ENCODE peak calls at places on chromosomes 1 and 21, in four cellular contexts. S is H7, R is NCI-H526 treated with DMSO at 0.1 percent for 48 hours, Q is kidney. P is an unnamed sample.
A peak's percentile ranks its signal among the peaks of the same experiment; 100 is the strongest.

GRCh38 chr1:104760017-104760416 is 1010.3 kb downstream of the AMY1C start:
- DNase-seq in S (no peak), R (no peak), Q (no peak), P (no peak)

GRCh38 chr1:89704014-89704413 is 71.1 kb downstream of the LRRC8C start:
- DNase-seq in S (no peak), R (no peak), Q (no peak), P (no peak)

GRCh38 chr1:199243423-199244061 is 604.7 kb downstream of the PTPRC start:
- DNase-seq in S (peak; percentile 30), R (no peak), Q (peak; percentile 61), P (no peak)

GRCh38 chr1:168918860-168919741 is 187.4 kb upstream of the ATP1B1 start:
- DNase-seq in S (peak; percentile 8), R (no peak), Q (no peak), P (no peak)

GRCh38 chr1:57976218-57976617 is 552.4 kb upstream of the DAB1 start:
- DNase-seq in S (no peak), R (no peak), Q (no peak), P (no peak)

GRCh38 chr1:192516776-192517297 is 58.7 kb upstream of the RGS1 start:
- DNase-seq in S (no peak), R (no peak), Q (no peak), P (no peak)

GRCh38 chr1:33931115-33931475 is 67.2 kb downstream of the HMGB4 start:
- DNase-seq in S (no peak), R (no peak), Q (no peak), P (no peak)

GRCh38 chr1:209576798-209577197 is 6.7 kb upstream of the CAMK1G start:
- DNase-seq in S (peak; percentile 79), R (peak; percentile 13), Q (peak; percentile 87), P (peak; percentile 15)

GRCh38 chr1:3063379-3064295 is 5.4 kb upstream of the PRDM16 start:
- DNase-seq in S (peak; percentile 75), R (no peak), Q (peak; percentile 80), P (no peak)

GRCh38 chr1:234777850-234778214 is 167.9 kb upstream of the IRF2BP2 start:
- DNase-seq in S (no peak), R (no peak), Q (no peak), P (no peak)

GRCh38 chr1:219374636-219375035 is 201.0 kb downstream of the LYPLAL1 start:
- DNase-seq in S (no peak), R (no peak), Q (no peak), P (no peak)

GRCh38 chr1:209659909-209660308 is 7.7 kb upstream of the LAMB3 start:
- DNase-seq in S (no peak), R (no peak), Q (no peak), P (no peak)

GRCh38 chr1:177163844-177164379 is 600 bp downstream of the ASTN1 start:
- DNase-seq in S (no peak), R (no peak), Q (no peak), P (no peak)

GRCh38 chr21:44527156-44527982 is 12.6 kb downstream of the KRTAP10-1 start:
- DNase-seq in S (no peak), R (no peak), Q (peak; percentile 30), P (no peak)

GRCh38 chr1:63836830-63837229 is 63.0 kb downstream of the ROR1 start:
- DNase-seq in S (no peak), R (no peak), Q (no peak), P (no peak)

GRCh38 chr1:198669023-198669698 is 30.3 kb downstream of the PTPRC start:
- DNase-seq in S (no peak), R (no peak), Q (no peak), P (no peak)

GRCh38 chr1:119729044-119729443 is 17.3 kb downstream of the PHGDH start:
- DNase-seq in S (no peak), R (no peak), Q (no peak), P (no peak)

GRCh38 chr1:209710098-209710497 is 5.5 kb downstream of the HSD11B1 start:
- DNase-seq in S (no peak), R (no peak), Q (no peak), P (no peak)

GRCh38 chr21:38623552-38623951 is 125.3 kb upstream of the ERG start:
- DNase-seq in S (no peak), R (no peak), Q (no peak), P (no peak)

GRCh38 chr1:85148524-85149250 is 52.1 kb downstream of the SYDE2 start:
- DNase-seq in S (no peak), R (no peak), Q (no peak), P (no peak)

GRCh38 chr1:153357076-153357852 is 390 bp upstream of the S100A9 start:
- DNase-seq in S (peak; percentile 32), R (no peak), Q (peak; percentile 93), P (no peak)

GRCh38 chr1:24906760-24907490 is 23.2 kb downstream of the RUNX3 start:
- DNase-seq in S (peak; percentile 38), R (no peak), Q (peak; percentile 62), P (no peak)

GRCh38 chr21:42112857-42113256 is 41.7 kb downstream of the UMODL1 start:
- DNase-seq in S (no peak), R (no peak), Q (peak; percentile 18), P (no peak)

GRCh38 chr1:196209983-196210382 is 398.3 kb downstream of the KCNT2 start:
- DNase-seq in S (no peak), R (no peak), Q (no peak), P (no peak)